ENCODE peak calls at places on chromosomes 3 and 15, in nine cellular contexts. One of them, this sample, is unnamed.

GRCh38 chr15:84598993-84599392 is 1.8 kb upstream of the ZSCAN2 start:
- DNase-seq in 8988T: no peak
- DNase-seq in MV-4-11: peak; percentile 71
- DNase-seq in GOT3: no peak
- DNase-seq in occipital lobe: no peak
- DNase-seq in left lung: no peak
- DNase-seq in activated naive CD4-positive, alpha-beta T cell: no peak
- DNase-seq in HS-27A: no peak
- DNase-seq in ureter: no peak
- DNase-seq in this sample: no peak

GRCh38 chr3:114866430-114866829 is 280.7 kb downstream of the ZBTB20 start:
- DNase-seq in 8988T: no peak
- DNase-seq in MV-4-11: no peak
- DNase-seq in GOT3: no peak
- DNase-seq in occipital lobe: no peak
- DNase-seq in left lung: no peak
- DNase-seq in activated naive CD4-positive, alpha-beta T cell: no peak
- DNase-seq in HS-27A: no peak
- DNase-seq in ureter: no peak
- DNase-seq in this sample: no peak

GRCh38 chr3:127158614-127159221 is 34.2 kb upstream of the PRR23E start:
- DNase-seq in 8988T: no peak
- DNase-seq in MV-4-11: no peak
- DNase-seq in GOT3: peak; percentile 11
- DNase-seq in occipital lobe: no peak
- DNase-seq in left lung: no peak
- DNase-seq in activated naive CD4-positive, alpha-beta T cell: no peak
- DNase-seq in HS-27A: no peak
- DNase-seq in ureter: no peak
- DNase-seq in this sample: no peak

GRCh38 chr3:99562138-99562537 is 76.3 kb upstream of the COL8A1 start:
- DNase-seq in 8988T: no peak
- DNase-seq in MV-4-11: no peak
- DNase-seq in GOT3: no peak
- DNase-seq in occipital lobe: no peak
- DNase-seq in left lung: no peak
- DNase-seq in activated naive CD4-positive, alpha-beta T cell: no peak
- DNase-seq in HS-27A: no peak
- DNase-seq in ureter: no peak
- DNase-seq in this sample: no peak

GRCh38 chr3:71397046-71397445 is 186.5 kb downstream of the FOXP1 start:
- DNase-seq in 8988T: no peak
- DNase-seq in MV-4-11: no peak
- DNase-seq in GOT3: no peak
- DNase-seq in occipital lobe: no peak
- DNase-seq in left lung: no peak
- DNase-seq in activated naive CD4-positive, alpha-beta T cell: no peak
- DNase-seq in HS-27A: no peak
- DNase-seq in ureter: no peak
- DNase-seq in this sample: no peak

GRCh38 chr3:18847583-18848197 is 300.6 kb upstream of the KCNH8 start:
- DNase-seq in 8988T: no peak
- DNase-seq in MV-4-11: no peak
- DNase-seq in GOT3: no peak
- DNase-seq in occipital lobe: no peak
- DNase-seq in left lung: no peak
- DNase-seq in activated naive CD4-positive, alpha-beta T cell: no peak
- DNase-seq in HS-27A: no peak
- DNase-seq in ureter: no peak
- DNase-seq in this sample: no peak

GRCh38 chr3:120424506-120424905 is 26.3 kb downstream of the FSTL1 start:
- DNase-seq in 8988T: no peak
- DNase-seq in MV-4-11: no peak
- DNase-seq in GOT3: no peak
- DNase-seq in occipital lobe: no peak
- DNase-seq in left lung: no peak
- DNase-seq in activated naive CD4-positive, alpha-beta T cell: no peak
- DNase-seq in HS-27A: no peak
- DNase-seq in ureter: no peak
- DNase-seq in this sample: no peak

GRCh38 chr3:25547103-25547502 is 117.6 kb downstream of the TOP2B start:
- DNase-seq in 8988T: no peak
- DNase-seq in MV-4-11: no peak
- DNase-seq in GOT3: no peak
- DNase-seq in occipital lobe: no peak
- DNase-seq in left lung: no peak
- DNase-seq in activated naive CD4-positive, alpha-beta T cell: no peak
- DNase-seq in HS-27A: no peak
- DNase-seq in ureter: no peak
- DNase-seq in this sample: no peak

GRCh38 chr15:48414015-48414414 is 82.8 kb downstream of the DUT start:
- DNase-seq in 8988T: no peak
- DNase-seq in MV-4-11: no peak
- DNase-seq in GOT3: no peak
- DNase-seq in occipital lobe: no peak
- DNase-seq in left lung: no peak
- DNase-seq in activated naive CD4-positive, alpha-beta T cell: no peak
- DNase-seq in HS-27A: no peak
- DNase-seq in ureter: no peak
- DNase-seq in this sample: no peak

GRCh38 chr3:78941587-78941986 is 826.2 kb downstream of the ROBO1 start:
- DNase-seq in 8988T: no peak
- DNase-seq in MV-4-11: no peak
- DNase-seq in GOT3: no peak
- DNase-seq in occipital lobe: no peak
- DNase-seq in left lung: no peak
- DNase-seq in activated naive CD4-positive, alpha-beta T cell: no peak
- DNase-seq in HS-27A: no peak
- DNase-seq in ureter: no peak
- DNase-seq in this sample: no peak

This sample was measured in CD14-positive monocyte.